ENCODE peak calls at places on chromosome 4, in ten cellular contexts. I, L, Q, C, R, P, H, D, X and G are unnamed samples.

GRCh38 chr4:38482696-38483095 is 181.3 kb upstream of the KLF3 start:
- DNase-seq in I (no peak), P (no peak), L (no peak), Q (no peak), D (no peak), C (no peak), H (no peak), R (no peak), X (no peak), G (no peak)

GRCh38 chr4:821181-821591 is 4.7 kb downstream of the CPLX1 start:
- DNase-seq in H (no peak), C (no peak), L (no peak), X (no peak), I (no peak), D (no peak), Q (peak; percentile 48), P (no peak), R (no peak), G (no peak)

GRCh38 chr4:165580379-165580905 is 201.6 kb downstream of the CPE start:
- DNase-seq in C (no peak), P (no peak), R (no peak), D (no peak), I (no peak), H (no peak), Q (no peak), X (no peak), L (no peak), G (no peak)

GRCh38 chr4:93066746-93067145 is 761.8 kb upstream of the ATOH1 start:
- DNase-seq in P (no peak), L (no peak), I (no peak), Q (no peak), C (no peak), R (no peak), X (no peak), D (no peak), H (no peak), G (no peak)

GRCh38 chr4:73707918-73708577 is 32.3 kb upstream of the CXCL8 start:
- DNase-seq in Q (peak; percentile 73), P (no peak), L (peak; percentile 39), D (peak; percentile 87), R (peak; percentile 40), I (peak; percentile 65), X (no peak), C (no peak), H (peak; percentile 60), G (no peak)

GRCh38 chr4:112266823-112267222 is 18.9 kb downstream of the TIFA start:
- DNase-seq in D (no peak), C (no peak), L (no peak), R (peak; percentile 28), Q (no peak), I (no peak), H (no peak), X (no peak), P (no peak), G (no peak)

GRCh38 chr4:96166806-96167205 is 326.9 kb downstream of the PDHA2 start:
- DNase-seq in C (no peak), D (no peak), H (no peak), R (no peak), I (no peak), L (no peak), Q (no peak), X (no peak), P (no peak), G (no peak)

GRCh38 chr4:155190099-155190498 is 18.3 kb upstream of the NPY2R start:
- DNase-seq in D (no peak), Q (no peak), H (no peak), X (no peak), C (no peak), L (no peak), P (no peak), R (no peak), I (no peak), G (no peak)

DNA sequence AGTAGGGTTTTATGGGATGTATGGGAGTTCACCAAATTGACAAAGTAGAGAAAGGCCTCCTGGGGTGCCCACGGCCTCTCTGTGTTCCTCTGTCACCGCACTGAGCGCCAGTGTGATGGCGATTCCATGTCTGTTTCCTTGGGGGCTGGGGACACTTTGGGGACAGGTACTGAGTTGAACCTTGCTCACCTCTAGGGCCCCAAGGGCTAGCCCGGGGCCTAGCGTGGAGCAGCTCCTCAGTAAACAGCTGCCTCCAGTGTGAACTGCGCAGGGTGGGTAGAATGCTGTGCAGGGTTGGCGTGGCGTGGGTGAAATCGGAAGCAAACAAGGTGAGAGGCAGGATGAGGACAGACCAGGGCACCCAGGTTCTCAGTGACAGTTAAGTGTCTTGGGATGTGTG is 97.8 kb downstream of the PPP2R2C start:
- DNase-seq in I (no peak), P (no peak), H (no peak), Q (no peak), X (no peak), D (no peak), R (no peak), L (no peak), C (no peak), G (no peak)
- TF ChIP-seq EP300 in I (no peak), P (no peak), H (no peak), Q (no peak), X (no peak), D (no peak), R (no peak), L (no peak), C (no peak), G (no peak)

GRCh38 chr4:65670331-65671031 is at the start of gene EPHA5:
- DNase-seq in P (peak; percentile 58), I (peak; percentile 88), H (peak; percentile 66), X (peak; percentile 86), R (no peak), C (peak; percentile 3), L (no peak), D (peak; percentile 28), Q (peak; percentile 78), G (peak; percentile 73)

GRCh38 chr4:65669981-65670330 is 333 bp downstream of the EPHA5 start:
- DNase-seq in X (no peak), D (no peak), R (no peak), P (no peak), C (no peak), H (no peak), Q (no peak), L (no peak), I (no peak), G (no peak)

GRCh38 chr4:65669008-65669971 is 999 bp downstream of the EPHA5 start:
- DNase-seq in P (no peak), R (no peak), I (peak; percentile 41), D (no peak), C (no peak), L (no peak), H (no peak), Q (peak; percentile 59), X (peak; percentile 71), G (peak; percentile 46)

GRCh38 chr4:65668201-65669007 is 1.9 kb downstream of the EPHA5 start:
- DNase-seq in H (peak; percentile 25), X (peak; percentile 53), Q (peak; percentile 63), P (peak; percentile 45), D (no peak), R (no peak), C (no peak), I (peak; percentile 59), L (no peak), G (peak; percentile 58)

GRCh38 chr4:65665951-65666523 is 4.3 kb downstream of the EPHA5 start:
- DNase-seq in P (no peak), Q (no peak), R (no peak), L (no peak), C (no peak), D (no peak), X (no peak), H (no peak), I (no peak), G (no peak)
- H3K27me3 ChIP-seq in P (peaks cover 6% of the 10 kb centered on the region), Q (peaks cover 33% of the 10 kb centered on the region), R (no peaks in the 10 kb centered on the region), L (peaks cover 85% of the 10 kb centered on the region), C (peaks cover 27% of the 10 kb centered on the region), D (no peaks in the 10 kb centered on the region), X (peaks cover 26% of the 10 kb centered on the region), H (peaks cover 59% of the 10 kb centered on the region), I (no peaks in the 10 kb centered on the region), G (peaks cover 61% of the 10 kb centered on the region)

DNA sequence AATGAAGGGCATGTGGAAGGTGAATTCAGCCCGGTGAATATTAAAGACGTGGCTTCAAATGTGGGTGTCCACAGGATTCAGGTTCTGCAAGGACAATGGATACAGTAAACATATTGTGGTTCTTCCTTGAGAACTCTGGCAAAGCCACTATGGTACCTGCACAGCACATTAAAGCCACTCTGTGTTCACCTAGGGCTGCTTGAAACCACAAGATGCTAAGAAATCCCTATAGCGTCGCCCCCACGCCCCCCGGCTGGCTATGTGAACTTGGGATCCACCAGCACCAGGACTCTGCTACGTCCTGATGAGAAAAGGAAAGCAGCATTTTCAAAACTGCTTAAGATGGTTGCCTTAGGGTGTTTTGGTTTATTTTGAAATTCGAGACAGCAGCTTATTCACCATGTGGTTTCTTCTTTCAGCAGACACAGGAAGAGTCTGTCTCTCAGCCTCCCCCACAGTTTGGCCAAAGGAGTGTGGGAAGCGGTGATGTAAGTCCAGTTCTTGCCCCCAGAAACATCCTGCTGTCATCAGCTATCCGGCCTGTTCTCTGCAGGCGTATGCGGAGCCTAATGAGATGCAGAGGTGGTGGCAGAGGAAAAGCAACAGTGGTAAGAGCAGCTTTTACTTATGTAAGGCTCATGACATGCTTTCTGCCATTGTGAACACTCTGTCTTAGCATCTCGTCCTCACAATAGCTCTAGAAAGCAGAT is 111.5 kb downstream of the AFAP1 start:
- DNase-seq in Q (peak; percentile 92), C (no peak), R (no peak), D (peak; percentile 49), I (peak; percentile 90), L (peak; percentile 62), X (no peak), P (peak; percentile 76), H (peak; percentile 49), G (no peak)
- TF ChIP-seq EP300 in Q (no peak), C (no peak), R (no peak), D (no peak), I (no peak), L (no peak), X (no peak), P (peak; percentile 72), H (no peak), G (no peak)

GRCh38 chr4:10662937-10663336 is 21.6 kb downstream of the CLNK start:
- DNase-seq in I (no peak), H (no peak), R (peak; percentile 33), L (no peak), P (no peak), X (no peak), Q (no peak), C (no peak), D (no peak), G (no peak)

GRCh38 chr4:10661047-10661446 is 23.5 kb downstream of the CLNK start:
- DNase-seq in D (no peak), L (no peak), I (no peak), P (no peak), H (no peak), C (no peak), Q (no peak), X (no peak), R (no peak), G (no peak)

GRCh38 chr4:10666616-10667015 is 18.0 kb downstream of the CLNK start:
- DNase-seq in C (no peak), L (no peak), H (no peak), P (no peak), R (no peak), X (no peak), I (no peak), Q (no peak), D (no peak), G (no peak)

GRCh38 chr4:10667651-10668341 is 16.8 kb downstream of the CLNK start:
- DNase-seq in P (no peak), C (no peak), X (no peak), H (no peak), I (no peak), D (no peak), L (no peak), Q (no peak), R (no peak), G (no peak)

DNA sequence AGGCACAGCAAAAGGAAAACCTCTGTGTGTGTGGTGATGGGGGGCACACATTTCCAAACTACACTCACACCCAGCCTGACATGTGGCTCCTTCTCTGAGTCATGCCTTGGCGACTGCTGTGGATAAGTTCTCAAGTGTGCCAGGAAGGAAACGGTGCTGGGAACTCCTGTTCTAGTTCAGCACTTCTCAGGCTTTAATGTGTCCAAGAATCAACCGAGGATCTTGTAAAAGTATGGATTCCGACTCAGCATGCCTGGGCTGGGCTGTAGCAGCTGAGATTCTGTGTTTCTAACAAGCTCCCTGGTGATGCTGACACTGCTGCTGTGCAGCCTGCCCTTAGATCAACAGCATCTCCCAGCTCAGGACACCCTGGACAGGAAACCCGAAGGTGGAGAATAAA is 20.2 kb downstream of the CLNK start:
- DNase-seq in L (no peak), C (no peak), I (no peak), X (no peak), H (peak; percentile 48), R (no peak), D (peak; percentile 70), Q (no peak), P (peak; percentile 14), G (no peak)
- H3K27me3 ChIP-seq in L (no peaks in the 10 kb centered on the region), C (peaks cover 3% of the 10 kb centered on the region), I (no peaks in the 10 kb centered on the region), X (no peaks in the 10 kb centered on the region), H (no peaks in the 10 kb centered on the region), R (no peaks in the 10 kb centered on the region), D (no peaks in the 10 kb centered on the region), Q (no peaks in the 10 kb centered on the region), P (no peaks in the 10 kb centered on the region), G (peaks cover 7% of the 10 kb centered on the region)